ENCODE peak calls at places on chromosomes 3 and 15, in seven cellular contexts. H is A549, M is SK-N-SH, R is HepG2, T is K562, F is GM12878, C is H1. X is an unnamed sample.

GRCh38 chr3:162492446-162493081 is 996.0 kb downstream of the OTOL1 start:
- DNase-seq in H (peak), M (no peak), R (no peak), T (no peak), F (no peak), C (no peak), X (peak)

GRCh38 chr3:170705136-170705535 is 119.3 kb upstream of the SLC7A14 start:
- DNase-seq in H (no peak), M (no peak), R (no peak), T (no peak), F (no peak), C (no peak), X (no peak)

GRCh38 chr15:59609730-59610712 is 1.6 kb upstream of the GCNT3 start:
- DNase-seq in H (no peak), M (no peak), R (no peak), T (no peak), F (no peak), C (no peak), X (no peak)

GRCh38 chr15:23694592-23694991 is 7.5 kb upstream of the NDN start:
- DNase-seq in H (no peak), M (no peak), R (no peak), T (no peak), F (no peak), C (no peak), X (no peak)

GRCh38 chr15:100042558-100042957 is 299.2 kb downstream of the ADAMTS17 start:
- DNase-seq in H (no peak), M (no peak), R (no peak), T (no peak), F (no peak), C (no peak), X (peak)

GRCh38 chr3:41808152-41808551 is 153.8 kb downstream of the ULK4 start:
- DNase-seq in H (no peak), M (no peak), R (no peak), T (no peak), F (no peak), C (no peak), X (peak)

GRCh38 chr3:57951106-57951882 is 56.9 kb upstream of the FLNB start:
- DNase-seq in H (peak), M (peak), R (peak), T (peak), F (no peak), C (no peak), X (peak)

GRCh38 chr3:64924961-64925360 is 237.2 kb upstream of the ADAMTS9 start:
- DNase-seq in H (no peak), M (no peak), R (no peak), T (no peak), F (no peak), C (no peak), X (no peak)

GRCh38 chr15:97961067-97961954 is 808 bp downstream of the ARRDC4 start:
- DNase-seq in H (no peak), M (peak), R (peak), T (peak), F (no peak), C (peak), X (peak)

GRCh38 chr15:90644946-90645725 is 72.0 kb upstream of the BLM start:
- DNase-seq in H (no peak), M (no peak), R (no peak), T (no peak), F (no peak), C (no peak), X (no peak)

GRCh38 chr3:128348805-128349531 is 117.7 kb downstream of the DNAJB8 start:
- DNase-seq in H (no peak), M (peak), R (no peak), T (peak), F (no peak), C (no peak), X (peak)

GRCh38 chr15:57218826-57219576 is 157.3 kb upstream of the CGNL1 start:
- DNase-seq in H (no peak), M (peak), R (no peak), T (peak), F (no peak), C (no peak), X (peak)

GRCh38 chr3:196590279-196590678 is 21.8 kb downstream of the FBXO45 start:
- DNase-seq in H (no peak), M (no peak), R (no peak), T (no peak), F (no peak), C (no peak), X (no peak)

GRCh38 chr3:107942244-107942643 is 148.6 kb downstream of the CD47 start:
- DNase-seq in H (no peak), M (no peak), R (no peak), T (no peak), F (no peak), C (no peak), X (peak)

GRCh38 chr3:113287111-113287817 is 75.9 kb downstream of the BOC start:
- DNase-seq in H (peak), M (no peak), R (peak), T (peak), F (no peak), C (no peak), X (peak)

GRCh38 chr3:112686360-112686759 is 45.4 kb upstream of the CCDC80 start:
- DNase-seq in H (no peak), M (no peak), R (no peak), T (no peak), F (no peak), C (no peak), X (no peak)

GRCh38 chr3:129346690-129347440 is 68.2 kb downstream of the HMCES start:
- DNase-seq in H (no peak), M (no peak), R (no peak), T (no peak), F (no peak), C (no peak), X (no peak)

GRCh38 chr3:58104712-58105111 is 96.5 kb downstream of the FLNB start:
- DNase-seq in H (no peak), M (no peak), R (no peak), T (no peak), F (no peak), C (no peak), X (no peak)

GRCh38 chr15:76330281-76330680 is 6.3 kb upstream of the ISL2 start:
- DNase-seq in H (peak), M (peak), R (peak), T (peak), F (no peak), C (no peak), X (peak)

GRCh38 chr3:128383316-128384235 is 83.1 kb downstream of the DNAJB8 start:
- DNase-seq in H (peak), M (peak), R (peak), T (peak), F (no peak), C (no peak), X (peak)

GRCh38 chr3:61090770-61091169 is 160.5 kb downstream of the FHIT start:
- DNase-seq in H (no peak), M (no peak), R (no peak), T (no peak), F (no peak), C (no peak), X (no peak)

GRCh38 chr15:74318376-74319137 is 48.9 kb downstream of the CYP11A1 start:
- DNase-seq in H (no peak), M (no peak), R (no peak), T (no peak), F (no peak), C (no peak), X (no peak)

GRCh38 chr3:71206305-71206704 is 377.2 kb downstream of the FOXP1 start:
- DNase-seq in H (no peak), M (no peak), R (no peak), T (no peak), F (no peak), C (no peak), X (no peak)

GRCh38 chr3:51386159-51386851 is 1.2 kb downstream of the MANF start:
- DNase-seq in H (no peak), M (no peak), R (no peak), T (no peak), F (no peak), C (no peak), X (no peak)

DNA sequence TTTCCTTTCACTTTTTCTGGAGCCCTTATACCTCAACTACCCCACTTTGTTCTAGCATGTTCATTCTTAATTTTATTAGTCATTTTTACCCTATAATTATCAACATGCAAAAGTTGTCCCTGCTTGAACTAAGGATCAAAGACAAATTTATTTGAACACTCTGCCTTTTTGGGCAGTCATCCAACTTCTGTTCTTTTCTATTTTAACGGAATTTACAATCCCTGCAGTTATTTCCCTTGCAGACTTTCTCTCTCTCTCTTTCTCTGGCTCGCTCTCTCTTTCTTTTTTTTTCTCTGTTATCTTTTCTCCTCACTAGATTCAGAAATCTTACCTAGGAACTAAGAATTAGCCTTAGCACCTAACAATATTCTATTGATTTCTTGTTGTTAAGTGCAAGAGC is 951.4 kb downstream of the DIPK2A start:
- DNase-seq in H (no peak), M (no peak), R (no peak), T (no peak), F (no peak), C (no peak), X (no peak)
- TF ChIP-seq RFX5 in H (no peak), M (no peak), R (no peak), T (no peak), F (no peak), C (no peak), X (no peak)

GRCh38 chr15:41501191-41501917 is 7.7 kb downstream of the ITPKA start:
- DNase-seq in H (no peak), M (peak), R (no peak), T (no peak), F (no peak), C (no peak), X (peak)
- H3K4me3 ChIP-seq in H (no peak), M (no peak), R (no peak), T (no peak), F (peak), C (peak), X (peak)

GRCh38 chr15:69893863-69894262 is 203.9 kb downstream of the TLE3 start:
- DNase-seq in H (no peak), M (peak), R (no peak), T (no peak), F (no peak), C (no peak), X (peak)
- H3K4me2 ChIP-seq in H (no peak), M (no peak), R (no peak), T (no peak), F (no peak), C (no peak), X (no peak)

GRCh38 chr3:124467980-124468902 is 262.0 kb upstream of the UMPS start:
- DNase-seq in H (peak), M (peak), R (peak), T (peak), F (no peak), C (peak), X (peak)
- TF ChIP-seq RFX5 in H (no peak), M (no peak), R (no peak), T (no peak), F (no peak), C (no peak), X (no peak)

GRCh38 chr15:45638641-45639040 is 3.8 kb downstream of the SQOR start:
- DNase-seq in H (no peak), M (no peak), R (no peak), T (no peak), F (no peak), C (no peak), X (no peak)

GRCh38 chr15:45634442-45635190 is at the start of gene SQOR:
- DNase-seq in H (peak), M (peak), R (peak), T (no peak), F (peak), C (no peak), X (peak)

GRCh38 chr15:45637552-45638033 is 2.8 kb downstream of the SQOR start:
- DNase-seq in H (peak), M (no peak), R (peak), T (peak), F (peak), C (no peak), X (peak)

GRCh38 chr15:45635191-45635638 is 386 bp downstream of the SQOR start:
- DNase-seq in H (peak), M (peak), R (peak), T (peak), F (no peak), C (no peak), X (no peak)

GRCh38 chr15:45635763-45636292 is 999 bp downstream of the SQOR start:
- DNase-seq in H (no peak), M (no peak), R (no peak), T (no peak), F (no peak), C (no peak), X (no peak)
- H3K4me3 ChIP-seq in H (peak), M (peak), R (peak), T (no peak), F (peak), C (peak), X (peak)

DNA sequence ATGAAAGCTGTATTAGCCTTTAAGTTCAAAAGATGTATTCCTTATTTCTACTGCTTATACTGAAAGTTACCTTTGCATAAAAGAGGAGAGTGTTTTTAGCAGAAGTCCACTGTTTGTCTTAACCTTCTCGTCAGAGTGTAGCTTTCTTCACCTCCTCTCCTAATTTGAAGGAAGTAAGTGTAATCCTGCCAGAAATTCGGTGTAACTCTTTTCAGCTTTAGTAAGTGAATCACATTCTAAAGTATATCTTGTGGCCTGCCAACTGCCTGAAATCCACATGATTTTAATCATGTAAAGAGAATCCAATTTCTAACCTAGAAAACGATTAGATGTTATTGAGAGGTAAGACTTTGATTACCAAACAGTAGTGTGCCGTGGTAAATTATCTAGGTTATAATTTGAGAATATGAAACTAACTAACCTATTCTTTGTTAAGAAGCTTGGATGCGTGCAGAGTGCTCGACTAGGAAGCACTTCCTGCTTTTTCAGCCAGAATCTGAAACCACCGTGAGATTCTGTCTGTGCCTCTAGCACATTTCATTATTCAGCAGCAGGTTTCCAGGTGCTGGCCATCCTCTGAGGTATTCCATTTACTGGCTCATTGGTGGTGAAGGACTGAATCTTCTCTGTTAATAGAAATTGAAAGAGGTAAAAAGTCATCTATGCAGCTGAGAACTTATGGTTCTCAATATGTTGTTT is 7.5 kb downstream of the GYG1 start:
- DNase-seq in H (no peak), M (no peak), R (no peak), T (no peak), F (no peak), C (no peak), X (peak)
- H3K4me2 ChIP-seq in H (no peak), M (no peak), R (no peak), T (no peak), F (peak), C (no peak), X (peak)